ENCODE peak calls at places on chromosomes 2 and 18, in ten cellular contexts. S, H, L, Z, V, K, G, J, U and M are unnamed samples.

GRCh38 chr18:43590182-43590903 is 313.1 kb upstream of the SYT4 start:
- DNase-seq in V (no peak), H (peak; percentile 53), K (no peak), G (no peak), U (no peak), J (no peak), Z (peak; percentile 18), S (no peak), L (no peak), M (no peak)

GRCh38 chr2:46296216-46296839 is 879 bp upstream of the EPAS1 start:
- DNase-seq in G (no peak), S (no peak), K (peak; percentile 43), L (no peak), H (peak; percentile 65), V (peak; percentile 68), J (no peak), U (no peak), Z (peak; percentile 17), M (no peak)

GRCh38 chr2:88852753-88853402 is 161.4 kb downstream of the RPIA start:
- DNase-seq in K (no peak), Z (no peak), H (no peak), U (no peak), S (no peak), V (no peak), G (no peak), J (no peak), L (no peak), M (no peak)

GRCh38 chr2:142033393-142033792 is 97.4 kb downstream of the LRP1B start:
- DNase-seq in U (no peak), S (no peak), J (no peak), L (no peak), H (no peak), Z (no peak), V (no peak), G (no peak), K (no peak), M (no peak)

GRCh38 chr18:63137999-63138448 is 181.5 kb downstream of the BCL2 start:
- DNase-seq in U (peak; percentile 85), G (no peak), S (no peak), H (no peak), L (peak; percentile 58), K (no peak), J (no peak), Z (no peak), V (no peak), M (no peak)

GRCh38 chr2:26516246-26516645 is 38.3 kb upstream of the OTOF start:
- DNase-seq in K (no peak), U (no peak), H (no peak), J (no peak), Z (no peak), V (no peak), S (no peak), L (no peak), G (no peak), M (no peak)

GRCh38 chr2:209191139-209191538 is 232.7 kb upstream of the MAP2 start:
- DNase-seq in G (no peak), H (no peak), J (no peak), K (no peak), U (no peak), Z (no peak), S (no peak), V (no peak), L (no peak), M (no peak)

GRCh38 chr2:205822578-205822977 is 140.3 kb downstream of the NRP2 start:
- DNase-seq in G (peak; percentile 71), Z (no peak), H (no peak), K (peak; percentile 78), S (peak; percentile 46), J (no peak), L (no peak), V (no peak), U (no peak), M (no peak)

GRCh38 chr18:10297079-10297478 is 157.4 kb upstream of the APCDD1 start:
- DNase-seq in U (no peak), J (no peak), Z (no peak), G (no peak), H (no peak), V (no peak), L (no peak), S (no peak), K (no peak), M (no peak)

GRCh38 chr2:44169155-44169898 is 652 bp downstream of the PPM1B start:
- DNase-seq in S (no peak), V (peak; percentile 61), J (peak; percentile 71), L (peak; percentile 48), Z (peak; percentile 56), K (peak; percentile 25), H (peak; percentile 41), G (peak; percentile 37), U (peak; percentile 68), M (no peak)

GRCh38 chr2:207408086-207408794 is 121.5 kb upstream of the CREB1 start:
- DNase-seq in L (no peak), V (peak; percentile 49), K (peak; percentile 49), G (no peak), H (peak; percentile 72), J (no peak), U (no peak), S (no peak), Z (no peak), M (no peak)

GRCh38 chr2:67625178-67625577 is 228.0 kb downstream of the ETAA1 start:
- DNase-seq in G (peak; percentile 44), Z (no peak), V (no peak), L (no peak), S (no peak), K (peak; percentile 70), H (no peak), U (no peak), J (no peak), M (no peak)

GRCh38 chr2:196131949-196132925 is 39.1 kb downstream of the STK17B start:
- DNase-seq in H (no peak), K (no peak), V (no peak), S (no peak), L (no peak), U (no peak), J (no peak), Z (peak; percentile 51), G (peak; percentile 25), M (no peak)

GRCh38 chr2:20596973-20597867 is 53.7 kb downstream of the HS1BP3 start:
- DNase-seq in S (no peak), V (peak; percentile 85), H (peak; percentile 76), J (no peak), G (no peak), U (peak; percentile 83), L (no peak), K (no peak), Z (peak; percentile 13), M (no peak)

GRCh38 chr2:55311444-55311870 is 42.4 kb upstream of the MTIF2 start:
- DNase-seq in J (no peak), S (peak; percentile 41), U (peak; percentile 7), K (peak; percentile 73), V (no peak), L (no peak), Z (no peak), H (no peak), G (peak; percentile 56), M (no peak)
- TF ChIP-seq CTCF in J (peak; percentile 56), S (peak; percentile 41), U (no peak), K (peak; percentile 56), V (no peak), L (peak; percentile 35), Z (peak; percentile 20), H (no peak), G (peak; percentile 34), M (peak; percentile 23)

GRCh38 chr2:137888845-137889244 is 75.4 kb upstream of the HNMT start:
- DNase-seq in G (no peak), L (peak; percentile 62), Z (peak; percentile 71), U (peak; percentile 31), K (no peak), H (peak; percentile 51), V (peak; percentile 37), S (no peak), J (no peak), M (no peak)
- TF ChIP-seq CTCF in G (peak; percentile 29), L (no peak), Z (peak; percentile 40), U (peak; percentile 23), K (peak; percentile 40), H (no peak), V (peak; percentile 36), S (peak; percentile 56), J (peak; percentile 75), M (peak; percentile 37)

GRCh38 chr2:137050949-137051348 is 285.6 kb downstream of the THSD7B start:
- DNase-seq in Z (no peak), H (no peak), V (no peak), J (no peak), G (no peak), L (no peak), S (no peak), U (peak; percentile 10), K (peak; percentile 1), M (no peak)
- TF ChIP-seq CTCF in Z (peak; percentile 69), H (no peak), V (no peak), J (peak; percentile 66), G (no peak), L (peak; percentile 46), S (no peak), U (no peak), K (peak; percentile 9), M (no peak)

GRCh38 chr2:169585673-169586072 is 1.5 kb downstream of the PPIG start:
- DNase-seq in V (no peak), K (no peak), U (peak; percentile 23), H (no peak), S (no peak), G (no peak), Z (no peak), L (no peak), J (no peak), M (no peak)

GRCh38 chr2:169579044-169579443 is 5.1 kb upstream of the PPIG start:
- DNase-seq in H (no peak), S (no peak), Z (no peak), G (no peak), J (no peak), U (no peak), V (no peak), K (no peak), L (no peak), M (no peak)

GRCh38 chr2:169583494-169583893 is 657 bp upstream of the PPIG start:
- DNase-seq in U (no peak), V (no peak), Z (no peak), H (no peak), S (no peak), G (no peak), L (no peak), J (no peak), K (no peak), M (no peak)

DNA sequence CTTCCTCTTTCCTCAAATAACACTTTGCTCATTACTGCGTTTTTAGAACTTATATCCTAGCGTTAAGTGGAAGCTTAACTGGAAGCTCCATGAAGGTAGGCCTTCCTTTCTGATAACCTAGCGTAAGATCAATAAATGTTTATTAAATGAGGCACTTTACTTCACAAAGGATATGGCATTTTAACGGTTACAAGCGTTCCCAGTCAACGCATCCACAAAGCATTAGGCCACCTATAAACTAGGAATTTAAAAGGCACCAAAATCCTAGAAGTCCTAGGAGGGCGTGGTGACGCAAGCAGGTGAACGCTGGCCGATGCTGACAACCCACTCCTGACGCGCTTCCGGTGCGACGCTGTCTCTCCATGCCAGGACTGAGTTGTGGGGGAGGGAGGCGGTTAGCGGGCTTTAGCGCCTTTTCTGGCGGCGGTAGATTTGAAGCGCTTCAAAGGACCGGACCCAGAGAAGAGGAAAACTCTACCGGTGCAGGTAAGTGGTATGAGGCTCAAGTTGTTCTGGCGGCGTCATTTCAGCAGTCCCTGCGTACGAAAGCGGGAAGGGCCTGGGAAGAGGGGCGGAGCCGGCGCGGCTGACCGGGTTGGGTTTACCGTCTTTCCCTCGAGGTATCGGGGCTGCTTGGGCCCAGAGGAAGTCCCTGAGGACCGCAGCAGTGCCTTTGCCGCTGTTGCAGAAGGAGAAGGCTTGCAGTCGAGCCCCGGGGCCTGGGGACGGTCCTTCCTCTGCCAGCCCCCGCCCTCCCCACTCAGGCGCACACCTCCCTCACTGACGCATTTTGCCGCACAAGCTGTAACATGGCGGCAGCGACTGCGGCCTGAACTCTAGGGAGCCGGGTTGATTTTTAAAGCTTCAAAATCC is at the start of gene PPIG:
- DNase-seq in V (peak; percentile 92), U (peak; percentile 87), L (peak; percentile 75), J (peak; percentile 82), G (peak; percentile 91), H (peak; percentile 91), K (peak; percentile 87), S (peak; percentile 57), Z (peak; percentile 85), M (peak; percentile 72)
- TF ChIP-seq CTCF in V (no peak), U (no peak), L (no peak), J (no peak), G (no peak), H (no peak), K (no peak), S (no peak), Z (no peak), M (no peak)